ENCODE peak calls at places on chromosomes 5 and 9, in four cellular contexts. K is GM19239, V is HCT116, T is RWPE1. A is an unnamed sample.

GRCh38 chr5:131630963-131631350 is 4.1 kb downstream of the RAPGEF6 start:
- DNase-seq in K (no peak), V (no peak), T (no peak), A (no peak)

GRCh38 chr5:72377920-72378635 is 57.9 kb downstream of the PTCD2 start:
- DNase-seq in K (no peak), V (no peak), T (no peak), A (no peak)

GRCh38 chr5:9905661-9906060 is 275.5 kb upstream of the TAS2R1 start:
- DNase-seq in K (no peak), V (no peak), T (no peak), A (no peak)

GRCh38 chr5:135031146-135031812 is 2.7 kb downstream of the PITX1 start:
- DNase-seq in K (no peak), V (no peak), T (no peak), A (no peak)

GRCh38 chr5:161483721-161484120 is 62.8 kb downstream of the GABRB2 start:
- DNase-seq in K (no peak), V (no peak), T (no peak), A (no peak)

GRCh38 chr9:70119786-70120185 is 76.1 kb downstream of the MAMDC2 start:
- DNase-seq in K (no peak), V (no peak), T (no peak), A (no peak)

GRCh38 chr9:132671620-132672412 is 1.6 kb downstream of the GTF3C4 start:
- DNase-seq in K (no peak), V (no peak), T (peak; percentile 73), A (no peak)

GRCh38 chr9:99752710-99753109 is 69.0 kb upstream of the NR4A3 start:
- DNase-seq in K (no peak), V (no peak), T (peak; percentile 74), A (no peak)

GRCh38 chr5:114450516-114450909 is 88.6 kb downstream of the KCNN2 start:
- DNase-seq in K (no peak), V (no peak), T (no peak), A (no peak)

A was measured in testis.